ENCODE peak calls at places on chromosomes 1 and 21, in ten cellular contexts. One of them, this sample, is unnamed.

GRCh38 chr1:220894924-220895256 is 15.6 kb downstream of the HLX start:
- DNase-seq in activated T-helper 9 cell treated with anti-CD3 and anti-CD28 coated beads, Interleukin-2, amount 50 U/mL, for 16 hours: no peak
- DNase-seq in aorta: no peak
- DNase-seq in stimulated activated CD4-positive, alpha-beta T cell treated with anti-CD3 and anti-CD28 coated beads, Interleukin-2, amount 100 ng/mL, for 24 hours: no peak
- DNase-seq in CD14-positive monocyte: no peak
- DNase-seq in M059J: no peak
- DNase-seq in cardiac fibroblast: no peak
- DNase-seq in activated effector memory CD4-positive, alpha-beta T cell treated with Interleukin-2 at 50 U/mL for 16 hours: no peak
- DNase-seq in iris pigment epithelial cell: no peak
- DNase-seq in HuH-7: no peak
- DNase-seq in this sample: no peak

GRCh38 chr1:217029311-217030157 is 306.3 kb upstream of the ESRRG start:
- DNase-seq in activated T-helper 9 cell treated with anti-CD3 and anti-CD28 coated beads, Interleukin-2, amount 50 U/mL, for 16 hours: no peak
- DNase-seq in aorta: no peak
- DNase-seq in stimulated activated CD4-positive, alpha-beta T cell treated with anti-CD3 and anti-CD28 coated beads, Interleukin-2, amount 100 ng/mL, for 24 hours: no peak
- DNase-seq in CD14-positive monocyte: no peak
- DNase-seq in M059J: peak; percentile 69
- DNase-seq in cardiac fibroblast: peak; percentile 65
- DNase-seq in activated effector memory CD4-positive, alpha-beta T cell treated with Interleukin-2 at 50 U/mL for 16 hours: no peak
- DNase-seq in iris pigment epithelial cell: peak; percentile 73
- DNase-seq in HuH-7: no peak
- DNase-seq in this sample: no peak

GRCh38 chr1:45409243-45409642 is 69.0 kb upstream of the MUTYH start:
- DNase-seq in activated T-helper 9 cell treated with anti-CD3 and anti-CD28 coated beads, Interleukin-2, amount 50 U/mL, for 16 hours: no peak
- DNase-seq in aorta: no peak
- DNase-seq in stimulated activated CD4-positive, alpha-beta T cell treated with anti-CD3 and anti-CD28 coated beads, Interleukin-2, amount 100 ng/mL, for 24 hours: no peak
- DNase-seq in CD14-positive monocyte: no peak
- DNase-seq in M059J: no peak
- DNase-seq in cardiac fibroblast: peak; percentile 3
- DNase-seq in activated effector memory CD4-positive, alpha-beta T cell treated with Interleukin-2 at 50 U/mL for 16 hours: no peak
- DNase-seq in iris pigment epithelial cell: no peak
- DNase-seq in HuH-7: no peak
- DNase-seq in this sample: no peak

GRCh38 chr1:77076759-77077158 is 142.5 kb downstream of the PIGK start:
- DNase-seq in activated T-helper 9 cell treated with anti-CD3 and anti-CD28 coated beads, Interleukin-2, amount 50 U/mL, for 16 hours: no peak
- DNase-seq in aorta: no peak
- DNase-seq in stimulated activated CD4-positive, alpha-beta T cell treated with anti-CD3 and anti-CD28 coated beads, Interleukin-2, amount 100 ng/mL, for 24 hours: no peak
- DNase-seq in CD14-positive monocyte: no peak
- DNase-seq in M059J: no peak
- DNase-seq in cardiac fibroblast: no peak
- DNase-seq in activated effector memory CD4-positive, alpha-beta T cell treated with Interleukin-2 at 50 U/mL for 16 hours: no peak
- DNase-seq in iris pigment epithelial cell: no peak
- DNase-seq in HuH-7: no peak
- DNase-seq in this sample: no peak

GRCh38 chr1:157194739-157195520 is 56.7 kb upstream of the ETV3 start:
- DNase-seq in activated T-helper 9 cell treated with anti-CD3 and anti-CD28 coated beads, Interleukin-2, amount 50 U/mL, for 16 hours: no peak
- DNase-seq in aorta: no peak
- DNase-seq in stimulated activated CD4-positive, alpha-beta T cell treated with anti-CD3 and anti-CD28 coated beads, Interleukin-2, amount 100 ng/mL, for 24 hours: no peak
- DNase-seq in CD14-positive monocyte: no peak
- DNase-seq in M059J: no peak
- DNase-seq in cardiac fibroblast: no peak
- DNase-seq in activated effector memory CD4-positive, alpha-beta T cell treated with Interleukin-2 at 50 U/mL for 16 hours: no peak
- DNase-seq in iris pigment epithelial cell: no peak
- DNase-seq in HuH-7: no peak
- DNase-seq in this sample: no peak

GRCh38 chr1:112672009-112672408 is 2.5 kb upstream of the MOV10 start:
- DNase-seq in activated T-helper 9 cell treated with anti-CD3 and anti-CD28 coated beads, Interleukin-2, amount 50 U/mL, for 16 hours: no peak
- DNase-seq in aorta: no peak
- DNase-seq in stimulated activated CD4-positive, alpha-beta T cell treated with anti-CD3 and anti-CD28 coated beads, Interleukin-2, amount 100 ng/mL, for 24 hours: no peak
- DNase-seq in CD14-positive monocyte: no peak
- DNase-seq in M059J: no peak
- DNase-seq in cardiac fibroblast: no peak
- DNase-seq in activated effector memory CD4-positive, alpha-beta T cell treated with Interleukin-2 at 50 U/mL for 16 hours: no peak
- DNase-seq in iris pigment epithelial cell: no peak
- DNase-seq in HuH-7: no peak
- DNase-seq in this sample: no peak

GRCh38 chr1:206695751-206696150 is 11.0 kb downstream of the MAPKAPK2 start:
- DNase-seq in activated T-helper 9 cell treated with anti-CD3 and anti-CD28 coated beads, Interleukin-2, amount 50 U/mL, for 16 hours: no peak
- DNase-seq in aorta: no peak
- DNase-seq in stimulated activated CD4-positive, alpha-beta T cell treated with anti-CD3 and anti-CD28 coated beads, Interleukin-2, amount 100 ng/mL, for 24 hours: no peak
- DNase-seq in CD14-positive monocyte: no peak
- DNase-seq in M059J: no peak
- DNase-seq in cardiac fibroblast: no peak
- DNase-seq in activated effector memory CD4-positive, alpha-beta T cell treated with Interleukin-2 at 50 U/mL for 16 hours: no peak
- DNase-seq in iris pigment epithelial cell: no peak
- DNase-seq in HuH-7: no peak
- DNase-seq in this sample: no peak

GRCh38 chr1:212819704-212820103 is 27.7 kb downstream of the SPATA45 start:
- DNase-seq in activated T-helper 9 cell treated with anti-CD3 and anti-CD28 coated beads, Interleukin-2, amount 50 U/mL, for 16 hours: no peak
- DNase-seq in aorta: no peak
- DNase-seq in stimulated activated CD4-positive, alpha-beta T cell treated with anti-CD3 and anti-CD28 coated beads, Interleukin-2, amount 100 ng/mL, for 24 hours: no peak
- DNase-seq in CD14-positive monocyte: no peak
- DNase-seq in M059J: no peak
- DNase-seq in cardiac fibroblast: peak; percentile 47
- DNase-seq in activated effector memory CD4-positive, alpha-beta T cell treated with Interleukin-2 at 50 U/mL for 16 hours: no peak
- DNase-seq in iris pigment epithelial cell: peak; percentile 87
- DNase-seq in HuH-7: no peak
- DNase-seq in this sample: no peak

GRCh38 chr1:17826165-17826488 is 71.0 kb downstream of the ACTL8 start:
- DNase-seq in activated T-helper 9 cell treated with anti-CD3 and anti-CD28 coated beads, Interleukin-2, amount 50 U/mL, for 16 hours: no peak
- DNase-seq in aorta: peak; percentile 87
- DNase-seq in stimulated activated CD4-positive, alpha-beta T cell treated with anti-CD3 and anti-CD28 coated beads, Interleukin-2, amount 100 ng/mL, for 24 hours: peak; percentile 63
- DNase-seq in CD14-positive monocyte: no peak
- DNase-seq in M059J: no peak
- DNase-seq in cardiac fibroblast: peak; percentile 51
- DNase-seq in activated effector memory CD4-positive, alpha-beta T cell treated with Interleukin-2 at 50 U/mL for 16 hours: no peak
- DNase-seq in iris pigment epithelial cell: peak; percentile 21
- DNase-seq in HuH-7: peak; percentile 55
- DNase-seq in this sample: peak; percentile 41

GRCh38 chr1:8430476-8430875 is 112.6 kb downstream of the SLC45A1 start:
- DNase-seq in activated T-helper 9 cell treated with anti-CD3 and anti-CD28 coated beads, Interleukin-2, amount 50 U/mL, for 16 hours: no peak
- DNase-seq in aorta: no peak
- DNase-seq in stimulated activated CD4-positive, alpha-beta T cell treated with anti-CD3 and anti-CD28 coated beads, Interleukin-2, amount 100 ng/mL, for 24 hours: no peak
- DNase-seq in CD14-positive monocyte: no peak
- DNase-seq in M059J: no peak
- DNase-seq in cardiac fibroblast: no peak
- DNase-seq in activated effector memory CD4-positive, alpha-beta T cell treated with Interleukin-2 at 50 U/mL for 16 hours: no peak
- DNase-seq in iris pigment epithelial cell: no peak
- DNase-seq in HuH-7: no peak
- DNase-seq in this sample: no peak

GRCh38 chr1:11765661-11766428 is 3.9 kb downstream of the C1orf167 start:
- DNase-seq in activated T-helper 9 cell treated with anti-CD3 and anti-CD28 coated beads, Interleukin-2, amount 50 U/mL, for 16 hours: no peak
- DNase-seq in aorta: peak; percentile 70
- DNase-seq in stimulated activated CD4-positive, alpha-beta T cell treated with anti-CD3 and anti-CD28 coated beads, Interleukin-2, amount 100 ng/mL, for 24 hours: no peak
- DNase-seq in CD14-positive monocyte: peak; percentile 38
- DNase-seq in M059J: no peak
- DNase-seq in cardiac fibroblast: no peak
- DNase-seq in activated effector memory CD4-positive, alpha-beta T cell treated with Interleukin-2 at 50 U/mL for 16 hours: no peak
- DNase-seq in iris pigment epithelial cell: no peak
- DNase-seq in HuH-7: no peak
- DNase-seq in this sample: no peak

GRCh38 chr1:230084408-230085177 is 17.6 kb downstream of the GALNT2 start:
- DNase-seq in activated T-helper 9 cell treated with anti-CD3 and anti-CD28 coated beads, Interleukin-2, amount 50 U/mL, for 16 hours: peak; percentile 30
- DNase-seq in aorta: peak; percentile 89
- DNase-seq in stimulated activated CD4-positive, alpha-beta T cell treated with anti-CD3 and anti-CD28 coated beads, Interleukin-2, amount 100 ng/mL, for 24 hours: peak; percentile 75
- DNase-seq in CD14-positive monocyte: no peak
- DNase-seq in M059J: peak; percentile 99
- DNase-seq in cardiac fibroblast: peak; percentile 98
- DNase-seq in activated effector memory CD4-positive, alpha-beta T cell treated with Interleukin-2 at 50 U/mL for 16 hours: no peak
- DNase-seq in iris pigment epithelial cell: peak; percentile 100
- DNase-seq in HuH-7: no peak
- DNase-seq in this sample: peak; percentile 46

GRCh38 chr1:168861421-168862023 is 132.5 kb upstream of the DPT start:
- DNase-seq in activated T-helper 9 cell treated with anti-CD3 and anti-CD28 coated beads, Interleukin-2, amount 50 U/mL, for 16 hours: no peak
- DNase-seq in aorta: no peak
- DNase-seq in stimulated activated CD4-positive, alpha-beta T cell treated with anti-CD3 and anti-CD28 coated beads, Interleukin-2, amount 100 ng/mL, for 24 hours: no peak
- DNase-seq in CD14-positive monocyte: no peak
- DNase-seq in M059J: peak; percentile 62
- DNase-seq in cardiac fibroblast: no peak
- DNase-seq in activated effector memory CD4-positive, alpha-beta T cell treated with Interleukin-2 at 50 U/mL for 16 hours: no peak
- DNase-seq in iris pigment epithelial cell: no peak
- DNase-seq in HuH-7: no peak
- DNase-seq in this sample: no peak

GRCh38 chr21:25421327-25422028 is 185.8 kb downstream of the MRPL39 start:
- DNase-seq in activated T-helper 9 cell treated with anti-CD3 and anti-CD28 coated beads, Interleukin-2, amount 50 U/mL, for 16 hours: peak; percentile 32
- DNase-seq in aorta: no peak
- DNase-seq in stimulated activated CD4-positive, alpha-beta T cell treated with anti-CD3 and anti-CD28 coated beads, Interleukin-2, amount 100 ng/mL, for 24 hours: peak; percentile 57
- DNase-seq in CD14-positive monocyte: no peak
- DNase-seq in M059J: peak; percentile 75
- DNase-seq in cardiac fibroblast: peak; percentile 69
- DNase-seq in activated effector memory CD4-positive, alpha-beta T cell treated with Interleukin-2 at 50 U/mL for 16 hours: peak; percentile 24
- DNase-seq in iris pigment epithelial cell: peak; percentile 57
- DNase-seq in HuH-7: peak; percentile 2
- DNase-seq in this sample: no peak

GRCh38 chr1:2534775-2535387 is 4.8 kb upstream of the HES5 start:
- DNase-seq in activated T-helper 9 cell treated with anti-CD3 and anti-CD28 coated beads, Interleukin-2, amount 50 U/mL, for 16 hours: no peak
- DNase-seq in aorta: no peak
- DNase-seq in stimulated activated CD4-positive, alpha-beta T cell treated with anti-CD3 and anti-CD28 coated beads, Interleukin-2, amount 100 ng/mL, for 24 hours: no peak
- DNase-seq in CD14-positive monocyte: no peak
- DNase-seq in M059J: peak; percentile 74
- DNase-seq in cardiac fibroblast: peak; percentile 60
- DNase-seq in activated effector memory CD4-positive, alpha-beta T cell treated with Interleukin-2 at 50 U/mL for 16 hours: no peak
- DNase-seq in iris pigment epithelial cell: peak; percentile 78
- DNase-seq in HuH-7: no peak
- DNase-seq in this sample: no peak

GRCh38 chr1:29513357-29513756 is 277.0 kb downstream of the PTPRU start:
- DNase-seq in activated T-helper 9 cell treated with anti-CD3 and anti-CD28 coated beads, Interleukin-2, amount 50 U/mL, for 16 hours: no peak
- DNase-seq in aorta: no peak
- DNase-seq in stimulated activated CD4-positive, alpha-beta T cell treated with anti-CD3 and anti-CD28 coated beads, Interleukin-2, amount 100 ng/mL, for 24 hours: peak; percentile 11
- DNase-seq in CD14-positive monocyte: no peak
- DNase-seq in M059J: peak; percentile 77
- DNase-seq in cardiac fibroblast: peak; percentile 32
- DNase-seq in activated effector memory CD4-positive, alpha-beta T cell treated with Interleukin-2 at 50 U/mL for 16 hours: no peak
- DNase-seq in iris pigment epithelial cell: peak; percentile 65
- DNase-seq in HuH-7: peak; percentile 20
- DNase-seq in this sample: no peak

GRCh38 chr1:205572426-205572825 is 59.4 kb downstream of the ELK4 start:
- DNase-seq in activated T-helper 9 cell treated with anti-CD3 and anti-CD28 coated beads, Interleukin-2, amount 50 U/mL, for 16 hours: no peak
- DNase-seq in aorta: peak; percentile 11
- DNase-seq in stimulated activated CD4-positive, alpha-beta T cell treated with anti-CD3 and anti-CD28 coated beads, Interleukin-2, amount 100 ng/mL, for 24 hours: no peak
- DNase-seq in CD14-positive monocyte: no peak
- DNase-seq in M059J: no peak
- DNase-seq in cardiac fibroblast: no peak
- DNase-seq in activated effector memory CD4-positive, alpha-beta T cell treated with Interleukin-2 at 50 U/mL for 16 hours: no peak
- DNase-seq in iris pigment epithelial cell: no peak
- DNase-seq in HuH-7: no peak
- DNase-seq in this sample: no peak

GRCh38 chr1:68442822-68443556 is 6.8 kb downstream of the RPE65 start:
- DNase-seq in activated T-helper 9 cell treated with anti-CD3 and anti-CD28 coated beads, Interleukin-2, amount 50 U/mL, for 16 hours: no peak
- DNase-seq in aorta: no peak
- DNase-seq in stimulated activated CD4-positive, alpha-beta T cell treated with anti-CD3 and anti-CD28 coated beads, Interleukin-2, amount 100 ng/mL, for 24 hours: peak; percentile 2
- DNase-seq in CD14-positive monocyte: no peak
- DNase-seq in M059J: peak; percentile 81
- DNase-seq in cardiac fibroblast: peak; percentile 80
- DNase-seq in activated effector memory CD4-positive, alpha-beta T cell treated with Interleukin-2 at 50 U/mL for 16 hours: no peak
- DNase-seq in iris pigment epithelial cell: peak; percentile 63
- DNase-seq in HuH-7: peak; percentile 26
- DNase-seq in this sample: peak; percentile 22

GRCh38 chr1:101820080-101820479 is 176.6 kb downstream of the OLFM3 start:
- DNase-seq in activated T-helper 9 cell treated with anti-CD3 and anti-CD28 coated beads, Interleukin-2, amount 50 U/mL, for 16 hours: no peak
- DNase-seq in aorta: no peak
- DNase-seq in stimulated activated CD4-positive, alpha-beta T cell treated with anti-CD3 and anti-CD28 coated beads, Interleukin-2, amount 100 ng/mL, for 24 hours: no peak
- DNase-seq in CD14-positive monocyte: no peak
- DNase-seq in M059J: peak; percentile 24
- DNase-seq in cardiac fibroblast: peak; percentile 44
- DNase-seq in activated effector memory CD4-positive, alpha-beta T cell treated with Interleukin-2 at 50 U/mL for 16 hours: no peak
- DNase-seq in iris pigment epithelial cell: peak; percentile 22
- DNase-seq in HuH-7: peak; percentile 2
- DNase-seq in this sample: no peak

GRCh38 chr1:21240706-21241105 is 49.6 kb downstream of the ECE1 start:
- DNase-seq in activated T-helper 9 cell treated with anti-CD3 and anti-CD28 coated beads, Interleukin-2, amount 50 U/mL, for 16 hours: no peak
- DNase-seq in aorta: no peak
- DNase-seq in stimulated activated CD4-positive, alpha-beta T cell treated with anti-CD3 and anti-CD28 coated beads, Interleukin-2, amount 100 ng/mL, for 24 hours: no peak
- DNase-seq in CD14-positive monocyte: no peak
- DNase-seq in M059J: no peak
- DNase-seq in cardiac fibroblast: no peak
- DNase-seq in activated effector memory CD4-positive, alpha-beta T cell treated with Interleukin-2 at 50 U/mL for 16 hours: no peak
- DNase-seq in iris pigment epithelial cell: no peak
- DNase-seq in HuH-7: no peak
- DNase-seq in this sample: no peak